ENCODE peak calls at places on chromosomes 12 and 14, in eight cellular contexts. P is AG09319, J is GM13977, T is hypothalamus, Z is neural crest cell, L is NCI-H1105, D is SW480, I is NCI-H2081 treated with DMSO at 0.1 percent for 48 hours. B is an unnamed sample.
A peak's percentile ranks its signal among the peaks of the same experiment; 100 is the strongest.

GRCh38 chr14:68680541-68681051 is 112.3 kb downstream of the ZFP36L1 start:
- DNase-seq in L (no peak), J (no peak), I (no peak), Z (no peak), P (peak; percentile 79), D (no peak), T (no peak), B (no peak)

GRCh38 chr12:19186722-19187661 is 57.5 kb downstream of the PLEKHA5 start:
- DNase-seq in D (peak; percentile 59), P (peak; percentile 25), T (no peak), L (peak; percentile 47), Z (no peak), J (peak; percentile 21), I (peak; percentile 31), B (no peak)

GRCh38 chr14:99936056-99936455 is 129.2 kb upstream of the EVL start:
- DNase-seq in Z (no peak), P (no peak), D (no peak), I (no peak), T (no peak), L (no peak), J (no peak), B (no peak)

GRCh38 chr14:52080817-52081755 is 12.2 kb upstream of the NID2 start:
- DNase-seq in J (no peak), Z (no peak), T (no peak), L (no peak), D (no peak), P (peak; percentile 78), I (no peak), B (no peak)

GRCh38 chr14:38073641-38074040 is 134.1 kb upstream of the SSTR1 start:
- DNase-seq in D (peak; percentile 84), L (no peak), I (no peak), P (no peak), J (no peak), T (no peak), Z (no peak), B (no peak)

GRCh38 chr14:75711134-75711795 is 50.2 kb downstream of the TTLL5 start:
- DNase-seq in L (no peak), P (peak; percentile 34), T (no peak), Z (peak; percentile 4), J (peak; percentile 20), D (peak; percentile 38), I (no peak), B (peak; percentile 45)

GRCh38 chr12:118641249-118641648 is 264.9 kb downstream of the SUDS3 start:
- DNase-seq in L (no peak), Z (no peak), D (no peak), P (no peak), I (no peak), J (no peak), T (no peak), B (no peak)

GRCh38 chr14:65560340-65561027 is 148.0 kb downstream of the FUT8 start:
- DNase-seq in L (peak; percentile 18), I (peak; percentile 62), J (no peak), Z (no peak), P (no peak), D (no peak), T (no peak), B (no peak)

GRCh38 chr12:54392485-54393349 is 8.2 kb upstream of the ZNF385A start:
- DNase-seq in D (no peak), I (no peak), P (no peak), T (no peak), Z (no peak), J (no peak), L (no peak), B (no peak)

GRCh38 chr14:72738181-72738611 is 155.7 kb downstream of the DPF3 start:
- DNase-seq in Z (no peak), J (no peak), I (no peak), D (no peak), P (no peak), L (no peak), T (no peak), B (peak; percentile 9)

GRCh38 chr14:90753456-90754005 is 62.7 kb downstream of the TTC7B start:
- DNase-seq in D (no peak), J (no peak), T (no peak), P (no peak), Z (no peak), L (no peak), I (no peak), B (no peak)

GRCh38 chr12:10584415-10584814 is 29.0 kb downstream of the MAGOHB start:
- DNase-seq in T (no peak), Z (no peak), D (peak; percentile 20), J (no peak), I (no peak), L (no peak), P (no peak), B (no peak)

GRCh38 chr12:50788562-50788961 is 24.7 kb downstream of the ATF1 start:
- DNase-seq in P (peak; percentile 69), D (no peak), J (no peak), L (no peak), I (no peak), Z (no peak), T (no peak), B (no peak)

GRCh38 chr14:75295061-75295461 is 16.4 kb downstream of the FOS start:
- DNase-seq in D (peak; percentile 86), L (no peak), Z (peak; percentile 18), T (peak; percentile 61), I (no peak), P (peak; percentile 71), J (no peak), B (peak; percentile 42)

GRCh38 chr12:47014474-47014873 is 64.9 kb upstream of the PCED1B start:
- DNase-seq in T (no peak), J (no peak), Z (no peak), L (no peak), D (no peak), I (no peak), P (no peak), B (no peak)

GRCh38 chr12:130739571-130739970 is 23.5 kb upstream of the RIMBP2 start:
- DNase-seq in I (no peak), T (no peak), Z (no peak), D (no peak), L (no peak), P (no peak), J (no peak), B (no peak)

GRCh38 chr12:45933504-45933903 is 56.9 kb downstream of the SCAF11 start:
- DNase-seq in J (no peak), P (no peak), T (no peak), D (no peak), L (no peak), Z (no peak), I (no peak), B (no peak)

GRCh38 chr12:100414756-100415155 is 57.9 kb downstream of the SLC17A8 start:
- DNase-seq in Z (no peak), J (no peak), L (no peak), T (no peak), I (no peak), P (no peak), D (no peak), B (no peak)

GRCh38 chr14:37047996-37048395 is 124.4 kb downstream of the SLC25A21 start:
- DNase-seq in Z (no peak), I (no peak), L (no peak), T (no peak), J (no peak), P (no peak), D (no peak), B (no peak)

GRCh38 chr14:81343701-81344100 is 56.4 kb downstream of the STON2 start:
- DNase-seq in T (no peak), J (no peak), I (no peak), P (no peak), D (no peak), Z (no peak), L (no peak), B (no peak)

GRCh38 chr14:23514009-23514962 is 37.3 kb downstream of the ZFHX2 start:
- DNase-seq in I (no peak), P (no peak), Z (no peak), D (no peak), J (no peak), L (peak; percentile 87), T (peak; percentile 49), B (no peak)

GRCh38 chr14:93219103-93219726 is 12.2 kb downstream of the UBR7 start:
- DNase-seq in Z (no peak), J (peak; percentile 64), L (peak; percentile 29), P (no peak), I (peak; percentile 31), T (no peak), D (peak; percentile 70), B (peak; percentile 70)

GRCh38 chr14:102086346-102086971 is 385 bp downstream of the HSP90AA1 start:
- DNase-seq in P (no peak), I (no peak), J (peak; percentile 74), D (peak; percentile 53), Z (no peak), T (peak; percentile 59), L (no peak), B (peak; percentile 73)

B was measured in activated CD8-positive, alpha-beta T cell treated with anti-CD3 and anti-CD28 coated beads, Interleukin-2, amount 10 ng/mL, durations not matched to agents 7 days and 5 days.